ENCODE peak calls at places on chromosomes 16 and 17, in four cellular contexts. Q, H, I and M are unnamed samples.
A peak's percentile ranks its signal among the peaks of the same experiment; 100 is the strongest.

GRCh38 chr17:798246-798645 is 16.1 kb downstream of the MRM3 start:
- DNase-seq in H (no peak), I (no peak), Q (no peak), M (no peak)

GRCh38 chr16:87335968-87336849 is 19.0 kb upstream of the C16orf95 start:
- DNase-seq in I (no peak), Q (no peak), H (no peak), M (no peak)

GRCh38 chr16:57689772-57690558 is 4.6 kb upstream of the DRC7 start:
- DNase-seq in H (peak; percentile 73), Q (no peak), I (no peak), M (no peak)

GRCh38 chr17:4198995-4199394 is 56.0 kb downstream of the CYB5D2 start:
- DNase-seq in H (no peak), I (no peak), Q (no peak), M (no peak)

GRCh38 chr17:38914741-38915638 is 10.4 kb upstream of the LASP1NB start:
- DNase-seq in Q (peak; percentile 83), I (no peak), H (no peak), M (no peak)

GRCh38 chr16:30394603-30395154 is 541 bp upstream of the ZNF48 start:
- DNase-seq in H (no peak), Q (no peak), I (peak; percentile 25), M (no peak)

GRCh38 chr17:51319186-51319585 is 58.8 kb downstream of the UTP18 start:
- DNase-seq in Q (no peak), H (no peak), I (no peak), M (no peak)

GRCh38 chr17:63699638-63700527 is at the start of gene LIMD2:
- DNase-seq in Q (no peak), I (no peak), H (peak; percentile 88), M (no peak)

GRCh38 chr17:64007838-64008282 is 9.7 kb downstream of the PRR29 start:
- DNase-seq in Q (no peak), H (no peak), I (no peak), M (peak; percentile 35)

GRCh38 chr16:56679813-56680212 is 2.5 kb upstream of the MT1X start:
- DNase-seq in H (no peak), Q (no peak), I (no peak), M (no peak)

GRCh38 chr16:48531011-48531962 is 78.7 kb downstream of the N4BP1 start:
- DNase-seq in H (no peak), Q (no peak), I (no peak), M (no peak)

GRCh38 chr16:26885674-26886073 is 181.1 kb upstream of the C16orf82 start:
- DNase-seq in Q (no peak), I (no peak), H (no peak), M (no peak)

GRCh38 chr17:39166437-39167335 is 725 bp upstream of the ARL5C start:
- DNase-seq in I (no peak), Q (no peak), H (no peak), M (no peak)

GRCh38 chr17:63827801-63828221 is 348 bp upstream of the FTSJ3 start:
- DNase-seq in I (peak; percentile 17), Q (no peak), H (no peak), M (no peak)

GRCh38 chr16:88382491-88383400 is at the start of gene ZNF469:
- DNase-seq in Q (no peak), I (peak; percentile 24), H (no peak), M (peak; percentile 47)

GRCh38 chr17:76011951-76012350 is 11.3 kb downstream of the CDK3 start:
- DNase-seq in I (no peak), H (no peak), Q (no peak), M (no peak)

GRCh38 chr17:34993031-34993430 is 12.7 kb downstream of the LIG3 start:
- DNase-seq in Q (no peak), I (no peak), H (no peak), M (no peak)

GRCh38 chr17:43779145-43780125 is 658 bp upstream of the DUSP3 start:
- DNase-seq in I (peak; percentile 41), Q (no peak), H (no peak), M (no peak)

GRCh38 chr16:51155199-51155607 is 4.1 kb upstream of the SALL1 start:
- DNase-seq in Q (no peak), I (no peak), H (no peak), M (no peak)

GRCh38 chr16:54431041-54431996 is 144.7 kb upstream of the IRX3 start:
- DNase-seq in I (peak; percentile 46), Q (no peak), H (no peak), M (no peak)

GRCh38 chr16:65510241-65510640 is 388.4 kb upstream of the CDH11 start:
- DNase-seq in H (no peak), Q (no peak), I (no peak), M (no peak)

GRCh38 chr16:85124636-85125346 is 12.5 kb upstream of the CIBAR2 start:
- DNase-seq in I (peak; percentile 37), Q (no peak), H (no peak), M (no peak)

GRCh38 chr17:36977568-36977967 is 28.8 kb downstream of the AATF start:
- DNase-seq in H (no peak), I (no peak), Q (no peak), M (no peak)

GRCh38 chr17:9809409-9809808 is 12.5 kb downstream of the GSG1L2 start:
- DNase-seq in H (no peak), I (no peak), Q (no peak), M (no peak)

GRCh38 chr16:85313541-85314208 is 201.4 kb upstream of the CIBAR2 start:
- DNase-seq in H (no peak), Q (no peak), I (no peak), M (no peak)

GRCh38 chr16:25063865-25064264 is 47.7 kb upstream of the LCMT1 start:
- DNase-seq in I (peak; percentile 60), H (no peak), Q (no peak), M (no peak)

GRCh38 chr17:81219476-81220180 is 3.1 kb downstream of the CEP131 start:
- DNase-seq in H (no peak), Q (no peak), I (no peak), M (no peak)